ENCODE peak calls at places on chromosomes 12 and 14, in eight cellular contexts. One of them, this sample, is unnamed.

GRCh38 chr12:66776974-66777373 is 98.1 kb upstream of the GRIP1 start:
- DNase-seq in body of pancreas: no peak
- DNase-seq in brain microvascular endothelial cell: no peak
- DNase-seq in heart right ventricle: no peak
- DNase-seq in lower lobe of right lung: no peak
- DNase-seq in endothelial cell: no peak
- DNase-seq in breast epithelium: no peak
- DNase-seq in foreskin fibroblast: no peak
- DNase-seq in this sample: no peak

GRCh38 chr14:32217301-32217700 is 14.2 kb upstream of the RNU6-8 start:
- DNase-seq in heart right ventricle: no peak
- DNase-seq in foreskin fibroblast: no peak
- DNase-seq in lower lobe of right lung: no peak
- DNase-seq in brain microvascular endothelial cell: no peak
- DNase-seq in body of pancreas: no peak
- DNase-seq in endothelial cell: no peak
- DNase-seq in breast epithelium: no peak
- DNase-seq in this sample: no peak

GRCh38 chr12:47881041-47881440 is 23.8 kb downstream of the VDR start:
- DNase-seq in foreskin fibroblast: no peak
- DNase-seq in body of pancreas: no peak
- DNase-seq in brain microvascular endothelial cell: no peak
- DNase-seq in endothelial cell: no peak
- DNase-seq in breast epithelium: no peak
- DNase-seq in lower lobe of right lung: no peak
- DNase-seq in heart right ventricle: no peak
- DNase-seq in this sample: no peak

GRCh38 chr12:104722541-104723534 is 235.3 kb downstream of the SLC41A2 start:
- DNase-seq in brain microvascular endothelial cell: no peak
- DNase-seq in heart right ventricle: no peak
- DNase-seq in breast epithelium: no peak
- DNase-seq in foreskin fibroblast: no peak
- DNase-seq in lower lobe of right lung: no peak
- DNase-seq in endothelial cell: no peak
- DNase-seq in body of pancreas: no peak
- DNase-seq in this sample: no peak

GRCh38 chr12:88242161-88242925 is 100.2 kb downstream of the TMTC3 start:
- DNase-seq in brain microvascular endothelial cell: peak
- DNase-seq in endothelial cell: no peak
- DNase-seq in body of pancreas: no peak
- DNase-seq in lower lobe of right lung: no peak
- DNase-seq in foreskin fibroblast: peak
- DNase-seq in heart right ventricle: no peak
- DNase-seq in breast epithelium: no peak
- DNase-seq in this sample: no peak

GRCh38 chr14:77040059-77040308 is 11.5 kb upstream of the IRF2BPL start:
- DNase-seq in lower lobe of right lung: no peak
- DNase-seq in foreskin fibroblast: no peak
- DNase-seq in endothelial cell: no peak
- DNase-seq in body of pancreas: no peak
- DNase-seq in heart right ventricle: no peak
- DNase-seq in breast epithelium: no peak
- DNase-seq in brain microvascular endothelial cell: no peak
- DNase-seq in this sample: no peak

GRCh38 chr14:92534863-92535654 is 21.5 kb downstream of the RIN3 start:
- DNase-seq in brain microvascular endothelial cell: no peak
- DNase-seq in foreskin fibroblast: no peak
- DNase-seq in endothelial cell: no peak
- DNase-seq in lower lobe of right lung: no peak
- DNase-seq in heart right ventricle: no peak
- DNase-seq in breast epithelium: no peak
- DNase-seq in body of pancreas: no peak
- DNase-seq in this sample: no peak

GRCh38 chr14:26204954-26205479 is 392.8 kb downstream of the NOVA1 start:
- DNase-seq in foreskin fibroblast: no peak
- DNase-seq in lower lobe of right lung: peak
- DNase-seq in breast epithelium: no peak
- DNase-seq in brain microvascular endothelial cell: no peak
- DNase-seq in endothelial cell: peak
- DNase-seq in heart right ventricle: peak
- DNase-seq in body of pancreas: peak
- DNase-seq in this sample: no peak

GRCh38 chr14:28609228-28609828 is 157.3 kb upstream of the FOXG1 start:
- DNase-seq in breast epithelium: peak
- DNase-seq in body of pancreas: peak
- DNase-seq in brain microvascular endothelial cell: peak
- DNase-seq in lower lobe of right lung: peak
- DNase-seq in heart right ventricle: peak
- DNase-seq in endothelial cell: peak
- DNase-seq in foreskin fibroblast: peak
- DNase-seq in this sample: no peak

GRCh38 chr12:112327209-112327930 is 54.9 kb downstream of the HECTD4 start:
- DNase-seq in breast epithelium: no peak
- DNase-seq in heart right ventricle: no peak
- DNase-seq in endothelial cell: no peak
- DNase-seq in lower lobe of right lung: no peak
- DNase-seq in body of pancreas: no peak
- DNase-seq in brain microvascular endothelial cell: no peak
- DNase-seq in foreskin fibroblast: no peak
- DNase-seq in this sample: no peak

GRCh38 chr12:127054531-127054930 is 1212.4 kb upstream of the TMEM132C start:
- DNase-seq in endothelial cell: no peak
- DNase-seq in body of pancreas: no peak
- DNase-seq in lower lobe of right lung: no peak
- DNase-seq in heart right ventricle: no peak
- DNase-seq in breast epithelium: no peak
- DNase-seq in brain microvascular endothelial cell: peak
- DNase-seq in foreskin fibroblast: no peak
- DNase-seq in this sample: no peak

GRCh38 chr14:36857842-36858445 is 196.3 kb downstream of the PAX9 start:
- DNase-seq in body of pancreas: no peak
- DNase-seq in breast epithelium: no peak
- DNase-seq in endothelial cell: no peak
- DNase-seq in lower lobe of right lung: no peak
- DNase-seq in brain microvascular endothelial cell: no peak
- DNase-seq in foreskin fibroblast: no peak
- DNase-seq in heart right ventricle: no peak
- DNase-seq in this sample: no peak

GRCh38 chr12:105977256-105978051 is 161.3 kb downstream of the NUAK1 start:
- DNase-seq in lower lobe of right lung: no peak
- DNase-seq in body of pancreas: no peak
- DNase-seq in foreskin fibroblast: peak
- DNase-seq in endothelial cell: no peak
- DNase-seq in brain microvascular endothelial cell: peak
- DNase-seq in breast epithelium: no peak
- DNase-seq in heart right ventricle: no peak
- DNase-seq in this sample: no peak

GRCh38 chr14:35993512-35993960 is 167.4 kb downstream of the BRMS1L start:
- DNase-seq in heart right ventricle: no peak
- DNase-seq in body of pancreas: no peak
- DNase-seq in endothelial cell: no peak
- DNase-seq in brain microvascular endothelial cell: no peak
- DNase-seq in lower lobe of right lung: no peak
- DNase-seq in breast epithelium: no peak
- DNase-seq in foreskin fibroblast: no peak
- DNase-seq in this sample: no peak

GRCh38 chr12:55932546-55932919 is 1.6 kb downstream of the DGKA start:
- DNase-seq in heart right ventricle: no peak
- DNase-seq in brain microvascular endothelial cell: peak
- DNase-seq in endothelial cell: no peak
- DNase-seq in body of pancreas: no peak
- DNase-seq in foreskin fibroblast: no peak
- DNase-seq in lower lobe of right lung: no peak
- DNase-seq in breast epithelium: no peak
- DNase-seq in this sample: no peak

GRCh38 chr12:110079477-110080400 is 31.4 kb upstream of the C12orf76 start:
- DNase-seq in endothelial cell: no peak
- DNase-seq in breast epithelium: peak
- DNase-seq in lower lobe of right lung: peak
- DNase-seq in body of pancreas: peak
- DNase-seq in brain microvascular endothelial cell: no peak
- DNase-seq in heart right ventricle: peak
- DNase-seq in foreskin fibroblast: no peak
- DNase-seq in this sample: no peak

GRCh38 chr12:52207106-52207505 is 15.3 kb upstream of the KRT80 start:
- DNase-seq in breast epithelium: no peak
- DNase-seq in lower lobe of right lung: peak
- DNase-seq in heart right ventricle: no peak
- DNase-seq in brain microvascular endothelial cell: no peak
- DNase-seq in endothelial cell: no peak
- DNase-seq in foreskin fibroblast: no peak
- DNase-seq in body of pancreas: peak
- DNase-seq in this sample: no peak

GRCh38 chr14:37698840-37699777 is 103.7 kb downstream of the TTC6 start:
- DNase-seq in foreskin fibroblast: no peak
- DNase-seq in heart right ventricle: no peak
- DNase-seq in breast epithelium: no peak
- DNase-seq in lower lobe of right lung: no peak
- DNase-seq in body of pancreas: no peak
- DNase-seq in endothelial cell: no peak
- DNase-seq in brain microvascular endothelial cell: no peak
- DNase-seq in this sample: no peak

GRCh38 chr14:104393199-104393897 is 186.2 kb upstream of the C14orf180 start:
- DNase-seq in lower lobe of right lung: no peak
- DNase-seq in foreskin fibroblast: no peak
- DNase-seq in brain microvascular endothelial cell: no peak
- DNase-seq in body of pancreas: no peak
- DNase-seq in endothelial cell: no peak
- DNase-seq in breast epithelium: no peak
- DNase-seq in heart right ventricle: peak
- DNase-seq in this sample: no peak

GRCh38 chr14:44081146-44081545 is 425.9 kb downstream of the FSCB start:
- DNase-seq in lower lobe of right lung: no peak
- DNase-seq in heart right ventricle: no peak
- DNase-seq in foreskin fibroblast: no peak
- DNase-seq in endothelial cell: no peak
- DNase-seq in body of pancreas: no peak
- DNase-seq in breast epithelium: no peak
- DNase-seq in brain microvascular endothelial cell: no peak
- DNase-seq in this sample: no peak
- TF ChIP-seq CTCF in lower lobe of right lung: no peak
- TF ChIP-seq CTCF in heart right ventricle: no peak
- TF ChIP-seq CTCF in foreskin fibroblast: no peak
- TF ChIP-seq CTCF in endothelial cell: no peak
- TF ChIP-seq CTCF in body of pancreas: no peak
- TF ChIP-seq CTCF in breast epithelium: no peak
- TF ChIP-seq CTCF in brain microvascular endothelial cell: no peak
- TF ChIP-seq CTCF in this sample: no peak

DNA sequence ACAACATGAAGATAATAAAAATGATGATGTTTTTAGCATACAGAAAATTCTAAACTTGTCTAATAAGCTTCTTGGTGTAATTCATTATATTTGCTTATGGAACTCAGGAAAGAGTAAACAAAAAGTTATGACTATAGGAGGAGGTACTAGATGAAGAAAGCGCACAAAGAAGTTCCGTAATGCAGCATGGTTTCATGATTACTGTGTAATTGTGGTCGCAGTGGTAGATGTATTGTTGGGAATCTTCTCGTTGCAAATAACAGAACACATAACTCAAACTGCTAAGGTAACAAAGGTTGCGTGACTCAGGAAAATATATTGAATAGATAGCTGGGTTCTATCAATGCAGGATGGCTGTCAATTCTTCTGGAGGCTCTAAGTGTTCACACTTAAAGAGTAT is 283.2 kb upstream of the ATP2B1 start:
- DNase-seq in lower lobe of right lung: no peak
- DNase-seq in breast epithelium: no peak
- DNase-seq in endothelial cell: no peak
- DNase-seq in heart right ventricle: no peak
- DNase-seq in foreskin fibroblast: no peak
- DNase-seq in body of pancreas: no peak
- DNase-seq in brain microvascular endothelial cell: no peak
- DNase-seq in this sample: no peak
- TF ChIP-seq CTCF in lower lobe of right lung: no peak
- TF ChIP-seq CTCF in breast epithelium: no peak
- TF ChIP-seq CTCF in endothelial cell: no peak
- TF ChIP-seq CTCF in heart right ventricle: no peak
- TF ChIP-seq CTCF in foreskin fibroblast: no peak
- TF ChIP-seq CTCF in body of pancreas: no peak
- TF ChIP-seq CTCF in brain microvascular endothelial cell: no peak
- TF ChIP-seq CTCF in this sample: no peak

DNA sequence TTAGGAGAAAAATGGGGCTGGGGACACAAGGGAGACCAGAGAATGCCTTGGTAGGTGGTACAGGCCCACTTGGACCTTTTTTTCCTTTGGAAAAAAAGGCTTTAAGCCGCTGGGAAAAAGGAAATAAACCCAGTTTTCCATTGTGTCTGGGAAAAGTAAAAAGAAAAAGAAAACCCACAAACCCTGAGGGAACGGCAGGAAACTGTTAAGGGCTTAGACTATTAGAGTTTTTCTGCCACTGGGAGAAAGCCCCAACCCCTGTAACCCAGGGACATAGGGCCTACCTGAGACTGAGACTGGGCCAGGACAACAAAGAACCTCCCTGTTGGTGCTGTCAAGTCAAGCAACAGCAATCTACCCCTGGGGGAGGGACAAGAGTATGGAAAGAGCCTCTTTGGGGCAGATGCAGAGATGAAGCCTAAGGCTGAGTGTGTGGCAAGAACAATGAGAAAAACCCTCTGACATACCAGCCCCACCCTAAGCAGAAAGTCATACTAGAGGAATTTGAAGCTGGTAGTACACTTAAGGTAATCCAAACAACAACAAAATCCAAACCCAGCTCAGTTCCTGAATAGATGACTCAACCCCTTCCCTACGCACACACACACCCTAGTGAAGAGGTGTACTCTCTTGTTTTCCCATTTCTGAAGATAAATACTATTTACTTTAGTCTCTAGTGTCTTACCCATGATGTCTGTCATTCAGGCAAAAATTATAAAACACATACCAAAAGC is 22.8 kb downstream of the ATF1 start:
- DNase-seq in lower lobe of right lung: no peak
- DNase-seq in body of pancreas: no peak
- DNase-seq in brain microvascular endothelial cell: peak
- DNase-seq in heart right ventricle: no peak
- DNase-seq in foreskin fibroblast: peak
- DNase-seq in breast epithelium: no peak
- DNase-seq in endothelial cell: no peak
- DNase-seq in this sample: no peak
- TF ChIP-seq CTCF in lower lobe of right lung: no peak
- TF ChIP-seq CTCF in body of pancreas: no peak
- TF ChIP-seq CTCF in brain microvascular endothelial cell: no peak
- TF ChIP-seq CTCF in heart right ventricle: no peak
- TF ChIP-seq CTCF in foreskin fibroblast: no peak
- TF ChIP-seq CTCF in breast epithelium: no peak
- TF ChIP-seq CTCF in endothelial cell: no peak
- TF ChIP-seq CTCF in this sample: no peak

GRCh38 chr12:54723653-54724256 is 75.6 kb upstream of the DCD start:
- DNase-seq in foreskin fibroblast: no peak
- DNase-seq in endothelial cell: peak
- DNase-seq in body of pancreas: no peak
- DNase-seq in lower lobe of right lung: no peak
- DNase-seq in brain microvascular endothelial cell: peak
- DNase-seq in breast epithelium: no peak
- DNase-seq in heart right ventricle: no peak
- DNase-seq in this sample: no peak

GRCh38 chr12:54721312-54721711 is 73.1 kb upstream of the DCD start:
- DNase-seq in foreskin fibroblast: no peak
- DNase-seq in lower lobe of right lung: no peak
- DNase-seq in heart right ventricle: no peak
- DNase-seq in body of pancreas: no peak
- DNase-seq in breast epithelium: no peak
- DNase-seq in endothelial cell: no peak
- DNase-seq in brain microvascular endothelial cell: no peak
- DNase-seq in this sample: no peak

GRCh38 chr12:54719691-54720090 is 71.5 kb upstream of the DCD start:
- DNase-seq in heart right ventricle: no peak
- DNase-seq in brain microvascular endothelial cell: no peak
- DNase-seq in body of pancreas: no peak
- DNase-seq in endothelial cell: no peak
- DNase-seq in breast epithelium: no peak
- DNase-seq in lower lobe of right lung: no peak
- DNase-seq in foreskin fibroblast: no peak
- DNase-seq in this sample: no peak

GRCh38 chr12:54725233-54725843 is 77.2 kb upstream of the DCD start:
- DNase-seq in foreskin fibroblast: no peak
- DNase-seq in heart right ventricle: no peak
- DNase-seq in endothelial cell: peak
- DNase-seq in breast epithelium: no peak
- DNase-seq in body of pancreas: no peak
- DNase-seq in brain microvascular endothelial cell: peak
- DNase-seq in lower lobe of right lung: no peak
- DNase-seq in this sample: no peak
- TF ChIP-seq CTCF in foreskin fibroblast: peak
- TF ChIP-seq CTCF in heart right ventricle: peak
- TF ChIP-seq CTCF in endothelial cell: peak
- TF ChIP-seq CTCF in breast epithelium: no peak
- TF ChIP-seq CTCF in body of pancreas: peak
- TF ChIP-seq CTCF in brain microvascular endothelial cell: peak
- TF ChIP-seq CTCF in lower lobe of right lung: peak
- TF ChIP-seq CTCF in this sample: peak

This sample was measured in mesothelial cell of epicardium.